ENCODE peak calls at places on chromosome 11, in seven cellular contexts. K, B, X, S, W, U and H are unnamed samples.

GRCh38 chr11:105244157-105244820 is 104.7 kb upstream of the CARD18 start:
- DNase-seq in B (peak), S (no peak), W (no peak), X (no peak), K (no peak), U (no peak), H (peak)

GRCh38 chr11:66969584-66970205 is 5.4 kb upstream of the C11orf86 start:
- DNase-seq in K (no peak), U (no peak), X (no peak), B (no peak), S (no peak), W (no peak), H (peak)

GRCh38 chr11:95584180-95584579 is 205.4 kb downstream of the FAM76B start:
- DNase-seq in U (no peak), W (no peak), K (no peak), S (no peak), X (no peak), B (no peak), H (peak)

GRCh38 chr11:102780491-102780918 is at the start of gene MMP10:
- DNase-seq in K (no peak), W (no peak), X (no peak), S (peak), U (no peak), B (peak), H (peak)

GRCh38 chr11:108596701-108597100 is 3.1 kb upstream of the EXPH5 start:
- DNase-seq in W (no peak), S (no peak), B (no peak), X (no peak), U (no peak), K (no peak), H (no peak)

GRCh38 chr11:2724653-2725366 is 25.0 kb upstream of the KCNQ1OT1 start:
- DNase-seq in X (no peak), U (no peak), B (no peak), W (no peak), S (no peak), K (no peak), H (no peak)

GRCh38 chr11:71200761-71201160 is 51.6 kb downstream of the SHANK2 start:
- DNase-seq in X (no peak), W (peak), U (no peak), K (no peak), S (no peak), B (no peak), H (no peak)

GRCh38 chr11:18698341-18699268 is at the start of gene TMEM86A:
- DNase-seq in S (peak), X (peak), B (peak), K (peak), U (peak), W (no peak), H (peak)

GRCh38 chr11:123624974-123625373 is 29.4 kb downstream of the SCN3B start:
- DNase-seq in S (no peak), U (no peak), B (no peak), W (no peak), K (no peak), X (no peak), H (peak)

GRCh38 chr11:76669901-76670474 is 559 bp downstream of the LRRC32 start:
- DNase-seq in K (no peak), U (no peak), X (no peak), S (no peak), B (no peak), W (no peak), H (peak)
- TF ChIP-seq RFX5 in K (no peak), U (no peak), X (no peak), S (no peak), B (no peak), W (no peak), H (no peak)

GRCh38 chr11:48019230-48019584 is 38.8 kb downstream of the PTPRJ start:
- DNase-seq in K (peak), U (no peak), S (no peak), B (no peak), X (no peak), W (no peak), H (no peak)
- TF ChIP-seq RFX5 in K (no peak), U (no peak), S (no peak), B (no peak), X (no peak), W (no peak), H (no peak)

DNA sequence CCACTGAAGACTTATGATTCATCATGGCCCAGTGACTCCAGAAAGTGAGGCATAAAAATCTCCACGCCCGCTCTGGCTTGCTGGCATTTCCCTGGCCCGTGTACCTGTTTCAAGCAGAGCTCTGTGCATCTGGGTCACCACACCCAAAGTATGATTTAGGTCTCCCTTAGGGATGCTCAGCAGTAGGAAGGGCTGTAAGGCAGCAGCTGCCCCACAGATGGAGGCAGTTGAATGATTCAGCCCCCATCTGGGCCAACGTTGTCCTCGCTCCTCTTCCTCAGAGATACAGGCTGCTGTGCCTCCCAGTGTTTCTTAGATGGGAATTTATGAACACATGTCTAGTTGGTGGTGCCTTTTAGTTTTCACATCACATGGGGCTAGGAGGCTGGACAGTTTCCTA is 21.6 kb downstream of the GPR83 start:
- DNase-seq in U (no peak), S (no peak), K (no peak), B (no peak), W (no peak), X (no peak), H (no peak)
- TF ChIP-seq RFX5 in U (no peak), S (no peak), K (no peak), B (no peak), W (no peak), X (no peak), H (no peak)

GRCh38 chr11:69674267-69674885 is 777 bp downstream of the LTO1 start:
- DNase-seq in U (no peak), S (no peak), B (no peak), X (no peak), K (no peak), W (no peak), H (peak)
- TF ChIP-seq RFX5 in U (no peak), S (no peak), B (no peak), X (no peak), K (no peak), W (no peak), H (no peak)

GRCh38 chr11:43802509-43802908 is 78.1 kb upstream of the ALKBH3 start:
- DNase-seq in W (no peak), X (no peak), U (no peak), S (peak), K (peak), B (no peak), H (peak)
- TF ChIP-seq RFX5 in W (no peak), X (no peak), U (no peak), S (no peak), K (no peak), B (no peak), H (no peak)

DNA sequence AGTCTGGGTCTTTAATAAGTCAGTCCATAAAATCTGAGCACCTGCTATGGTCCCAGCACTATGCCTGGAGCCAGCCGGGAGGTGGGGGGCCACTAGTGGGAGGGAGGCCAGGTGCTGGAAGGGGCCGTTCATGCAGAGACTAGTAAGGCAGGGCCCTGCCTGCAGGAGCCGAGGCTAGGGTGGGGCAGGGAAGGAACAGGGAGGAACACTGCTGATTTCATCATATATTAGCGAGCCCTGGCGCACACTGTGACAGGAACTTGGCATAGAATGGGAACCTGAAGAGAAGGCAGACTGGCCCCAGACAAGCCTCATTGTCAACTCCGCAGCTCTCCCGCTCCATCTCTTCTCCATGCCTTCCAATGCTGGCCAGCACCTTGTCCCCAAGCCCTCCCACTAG is 7.1 kb downstream of the VSIG10L2 start:
- DNase-seq in X (no peak), B (no peak), W (no peak), S (no peak), U (no peak), K (peak), H (no peak)
- TF ChIP-seq RFX5 in X (no peak), B (no peak), W (no peak), S (no peak), U (no peak), K (no peak), H (no peak)

GRCh38 chr11:11069741-11070550 is 212.1 kb upstream of the ZBED5 start:
- DNase-seq in X (no peak), K (no peak), W (no peak), S (no peak), B (no peak), U (no peak), H (no peak)
- TF ChIP-seq RFX5 in X (no peak), K (no peak), W (no peak), S (no peak), B (no peak), U (no peak), H (no peak)

GRCh38 chr11:25449100-25449499 is 882.8 kb upstream of the ANO3 start:
- DNase-seq in B (no peak), K (peak), S (no peak), U (no peak), W (no peak), X (no peak), H (no peak)
- TF ChIP-seq RFX5 in B (no peak), K (peak), S (no peak), U (no peak), W (no peak), X (no peak), H (no peak)

GRCh38 chr11:26741036-26741435 is 19.2 kb upstream of the SLC5A12 start:
- DNase-seq in X (no peak), U (no peak), B (no peak), K (no peak), S (no peak), W (no peak), H (no peak)
- TF ChIP-seq RFX5 in X (no peak), U (no peak), B (no peak), K (no peak), S (no peak), W (no peak), H (no peak)